ENCODE peak calls at places on chromosomes 6 and 20, in five cellular contexts. R, P, E, C and A are unnamed samples.

GRCh38 chr6:114087496-114087895 is 116.5 kb upstream of the HDAC2 start:
- DNase-seq in R (no peak), P (no peak), E (peak), C (no peak), A (peak)

GRCh38 chr20:16362642-16363041 is 210.6 kb downstream of the KIF16B start:
- DNase-seq in R (no peak), P (no peak), E (no peak), C (no peak), A (no peak)

GRCh38 chr6:131062245-131063027 is 609 bp downstream of the EPB41L2 start:
- DNase-seq in R (no peak), P (no peak), E (no peak), C (peak), A (no peak)

GRCh38 chr20:313948-314347 is 11.4 kb upstream of the SOX12 start:
- DNase-seq in R (no peak), P (peak), E (peak), C (no peak), A (no peak)

GRCh38 chr6:143223895-143224294 is 163.2 kb downstream of the AIG1 start:
- DNase-seq in R (no peak), P (peak), E (peak), C (no peak), A (no peak)

GRCh38 chr6:123224077-123224476 is 228.0 kb downstream of the CLVS2 start:
- DNase-seq in R (no peak), P (no peak), E (no peak), C (no peak), A (no peak)

GRCh38 chr6:144265390-144265789 is 19.7 kb upstream of the UTRN start:
- DNase-seq in R (no peak), P (peak), E (peak), C (peak), A (no peak)

GRCh38 chr6:113205563-113205962 is 651.6 kb upstream of the MARCKS start:
- DNase-seq in R (no peak), P (no peak), E (no peak), C (no peak), A (no peak)

GRCh38 chr20:57393321-57394086 is 2.3 kb downstream of the RBM38 start:
- DNase-seq in R (no peak), P (no peak), E (peak), C (no peak), A (no peak)

GRCh38 chr6:25392372-25392771 is 113.2 kb downstream of the CARMIL1 start:
- DNase-seq in R (no peak), P (no peak), E (no peak), C (no peak), A (no peak)

GRCh38 chr6:29558439-29559079 is 973 bp downstream of the UBD start:
- DNase-seq in R (no peak), P (no peak), E (no peak), C (no peak), A (no peak)

GRCh38 chr6:39225946-39226437 is 3.3 kb downstream of the KCNK5 start:
- DNase-seq in R (no peak), P (no peak), E (no peak), C (no peak), A (no peak)

GRCh38 chr20:363319-364078 is 16.6 kb downstream of the NRSN2 start:
- DNase-seq in R (no peak), P (peak), E (peak), C (no peak), A (no peak)

GRCh38 chr6:132300323-132300949 is 100.8 kb downstream of the MOXD1 start:
- DNase-seq in R (peak), P (peak), E (peak), C (peak), A (peak)